ENCODE peak calls at places on chromosomes 16 and 17, in seven cellular contexts. T, Z, P, M, S, F and O are unnamed samples.

GRCh38 chr16:52912565-52913173 is 140.0 kb downstream of the CHD9NB start:
- DNase-seq in T (no peak), Z (peak), P (peak), M (peak), S (peak), F (peak), O (peak)

GRCh38 chr17:63278731-63279442 is 167.2 kb downstream of the CYB561 start:
- DNase-seq in T (no peak), Z (no peak), P (no peak), M (no peak), S (no peak), F (no peak), O (no peak)

GRCh38 chr17:44033841-44034408 is 19.2 kb upstream of the TMEM101 start:
- DNase-seq in T (no peak), Z (no peak), P (no peak), M (no peak), S (no peak), F (no peak), O (no peak)

GRCh38 chr16:83561876-83562275 is 245.9 kb upstream of the HSBP1 start:
- DNase-seq in T (no peak), Z (peak), P (no peak), M (no peak), S (no peak), F (no peak), O (peak)

GRCh38 chr17:40190197-40191021 is 13.1 kb downstream of the RAPGEFL1 start:
- DNase-seq in T (no peak), Z (no peak), P (no peak), M (peak), S (no peak), F (no peak), O (peak)

GRCh38 chr17:80339731-80340456 is 75.1 kb upstream of the ENDOV start:
- DNase-seq in T (no peak), Z (no peak), P (no peak), M (no peak), S (no peak), F (no peak), O (no peak)

GRCh38 chr16:35131429-35131828 is 1672.0 kb downstream of the TP53TG3F start:
- DNase-seq in T (no peak), Z (no peak), P (no peak), M (no peak), S (no peak), F (no peak), O (no peak)

GRCh38 chr16:12815361-12815760 is 11.7 kb upstream of the CPPED1 start:
- DNase-seq in T (no peak), Z (no peak), P (no peak), M (no peak), S (no peak), F (no peak), O (peak)

GRCh38 chr17:57201481-57201880 is 54.8 kb upstream of the MSI2 start:
- DNase-seq in T (no peak), Z (no peak), P (no peak), M (no peak), S (no peak), F (no peak), O (no peak)

GRCh38 chr17:4997302-4998026 is at the start of the genes INCA1 and KIF1C:
- DNase-seq in T (peak), Z (peak), P (peak), M (peak), S (peak), F (peak), O (peak)

GRCh38 chr16:87464691-87465300 is 28.0 kb downstream of the ZCCHC14 start:
- DNase-seq in T (peak), Z (peak), P (peak), M (no peak), S (no peak), F (peak), O (no peak)
- TF ChIP-seq EP300 in T (peak), Z (peak), P (peak), M (no peak), S (no peak), F (peak), O (no peak)

DNA sequence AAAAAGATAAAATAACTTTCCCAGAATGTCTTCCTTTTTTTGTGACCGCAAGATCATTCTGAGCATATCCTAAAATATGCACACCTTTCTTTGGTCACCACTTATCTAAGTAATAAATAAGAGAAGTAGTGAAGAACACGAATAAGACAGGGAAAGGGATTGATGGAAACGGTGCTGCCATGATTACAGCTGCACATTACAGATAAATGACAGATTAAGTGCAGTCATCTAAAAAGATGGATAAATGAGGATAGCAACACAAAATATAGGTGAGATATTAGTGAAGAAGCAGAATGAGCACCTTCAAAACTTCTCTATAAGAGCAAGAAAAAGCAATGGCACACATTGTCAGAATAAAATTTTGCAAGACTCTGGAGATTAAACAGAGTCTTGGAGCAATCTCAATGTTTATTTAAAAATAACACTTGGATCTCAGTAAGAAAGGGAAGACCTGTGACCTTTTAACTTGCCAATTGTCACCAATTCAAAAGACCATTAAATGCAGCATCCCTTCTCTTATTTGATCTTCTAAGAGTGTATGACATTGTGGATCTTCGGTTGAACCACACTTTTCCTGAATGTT is 567.1 kb downstream of the KCNJ2 start:
- DNase-seq in T (no peak), Z (no peak), P (no peak), M (no peak), S (no peak), F (no peak), O (no peak)
- TF ChIP-seq EP300 in T (no peak), Z (no peak), P (no peak), M (no peak), S (no peak), F (no peak), O (no peak)

DNA sequence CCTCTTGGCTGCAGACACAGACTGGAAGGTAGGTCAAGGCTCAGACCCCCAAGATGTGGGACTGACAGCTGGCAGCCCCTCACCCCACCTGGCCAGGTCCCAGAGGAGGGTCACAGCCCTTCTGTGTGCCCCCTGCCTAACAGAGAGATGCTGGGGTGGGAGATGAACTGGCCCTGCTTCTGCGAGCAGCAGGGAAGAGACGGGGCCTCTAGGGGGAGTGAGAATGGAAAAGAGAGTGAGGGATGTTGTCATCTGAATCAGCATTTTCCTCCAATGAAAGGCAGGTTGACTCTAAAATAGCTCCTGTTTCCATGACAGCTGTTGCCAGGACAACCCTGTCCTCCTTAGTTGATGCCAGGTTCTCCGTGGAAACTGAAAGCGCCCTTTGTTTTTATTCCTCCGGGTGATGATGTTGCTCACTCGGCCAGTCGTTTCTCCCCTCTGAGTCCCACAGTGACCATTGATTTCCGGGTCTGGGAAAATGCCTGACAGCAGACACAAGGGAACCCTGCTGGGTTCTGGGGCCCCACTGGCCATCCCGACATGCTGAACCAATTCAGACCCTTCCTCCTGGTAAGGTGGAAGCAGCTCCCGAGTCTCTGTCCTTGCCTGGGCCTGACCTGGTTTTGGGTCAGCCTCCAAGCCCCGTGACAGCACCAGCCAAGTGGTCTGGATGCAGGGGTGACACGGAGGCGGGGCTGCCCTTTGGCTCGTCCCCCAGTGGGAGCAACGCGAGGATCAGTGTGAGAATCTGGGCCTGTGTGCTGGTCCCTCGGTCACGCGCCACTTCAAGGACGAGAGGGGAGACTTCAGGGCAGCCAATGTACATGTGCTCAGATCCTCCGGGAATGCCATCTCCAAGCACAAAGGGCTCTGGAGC is 4.7 kb upstream of the NDRG4 start:
- DNase-seq in T (peak), Z (peak), P (peak), M (peak), S (no peak), F (peak), O (peak)
- TF ChIP-seq EP300 in T (no peak), Z (no peak), P (no peak), M (no peak), S (no peak), F (peak), O (no peak)

GRCh38 chr16:30949655-30950515 is 1.0 kb downstream of the ORAI3 start:
- DNase-seq in T (peak), Z (peak), P (peak), M (peak), S (no peak), F (peak), O (peak)

GRCh38 chr16:30946671-30947532 is 2.0 kb upstream of the ORAI3 start:
- DNase-seq in T (peak), Z (no peak), P (no peak), M (no peak), S (no peak), F (no peak), O (no peak)

GRCh38 chr16:30948956-30949654 is at the start of gene ORAI3:
- DNase-seq in T (peak), Z (peak), P (peak), M (peak), S (no peak), F (peak), O (no peak)

GRCh38 chr16:30947533-30948086 is 1.3 kb upstream of the ORAI3 start:
- DNase-seq in T (no peak), Z (no peak), P (no peak), M (no peak), S (no peak), F (no peak), O (no peak)

DNA sequence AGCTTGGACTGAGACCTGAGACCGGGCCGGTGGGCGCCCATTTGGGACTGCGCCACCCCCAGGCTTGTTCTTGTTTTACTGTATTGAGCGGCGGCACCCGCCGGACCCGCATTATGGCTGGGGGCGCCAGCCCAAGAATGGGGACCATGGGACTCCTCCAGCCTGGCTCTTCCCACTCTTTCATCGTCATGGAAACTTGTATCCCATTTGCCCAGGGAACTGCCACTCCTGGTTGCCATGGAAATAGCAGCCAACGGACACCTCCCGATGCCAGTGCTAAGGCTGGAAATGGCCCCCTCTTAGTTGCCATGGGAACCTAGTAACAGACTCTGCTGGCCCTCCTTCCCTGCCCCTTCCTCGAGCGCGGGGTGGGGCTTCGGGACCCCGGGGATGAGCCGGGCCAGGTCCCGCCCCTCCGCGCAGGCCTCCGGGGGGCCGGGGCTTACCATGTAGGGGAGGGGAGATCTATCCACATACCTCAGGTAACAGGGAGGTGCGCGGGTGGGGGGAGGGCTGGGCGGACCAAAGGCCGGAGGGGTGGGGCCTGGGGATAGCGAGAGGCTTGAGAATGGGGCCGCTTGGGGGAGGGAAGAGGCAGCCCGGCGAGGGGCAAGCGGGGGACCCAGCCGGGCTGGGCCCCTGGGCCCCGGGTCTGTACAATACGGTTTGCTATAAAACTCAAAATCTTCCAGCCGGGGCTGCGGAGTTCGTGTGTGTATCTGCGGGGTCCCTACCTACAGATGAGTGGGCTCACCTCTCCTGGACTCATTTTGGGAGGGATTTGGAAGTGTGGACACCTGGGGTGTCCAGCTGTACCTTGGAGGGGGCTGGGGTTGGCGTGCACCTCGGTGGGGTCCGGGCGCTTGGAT is 547 bp upstream of the ORAI3 start:
- DNase-seq in T (peak), Z (peak), P (peak), M (peak), S (peak), F (peak), O (peak)
- TF ChIP-seq EP300 in T (no peak), Z (no peak), P (no peak), M (no peak), S (no peak), F (peak), O (no peak)

GRCh38 chr16:11224096-11224893 is 31.7 kb downstream of the SOCS1 start:
- DNase-seq in T (no peak), Z (peak), P (peak), M (no peak), S (no peak), F (peak), O (peak)
- TF ChIP-seq EP300 in T (no peak), Z (no peak), P (peak), M (no peak), S (no peak), F (peak), O (no peak)